ENCODE peak calls at places on chromosome 6, in ten cellular contexts. One of them, this sample, is unnamed. For H3K79me2, the result is how much of the 10 kb centered on the place peaks cover.

GRCh38 chr6:169250660-169251059 is 3.0 kb downstream of the THBS2 start:
- DNase-seq in PC-9: no peak
- DNase-seq in neural progenitor cell: no peak
- DNase-seq in mammary epithelial cell: peak
- DNase-seq in fibroblast of lung: peak
- DNase-seq in GM23248: peak
- DNase-seq in mesendoderm: peak
- DNase-seq in OCI-LY7: no peak
- DNase-seq in H1: no peak
- DNase-seq in PC-3: peak
- DNase-seq in this sample: peak

GRCh38 chr6:99613705-99614429 is 7.2 kb downstream of the PRDM13 start:
- DNase-seq in PC-9: no peak
- DNase-seq in fibroblast of lung: no peak
- DNase-seq in mesendoderm: peak
- DNase-seq in GM23248: peak
- DNase-seq in PC-3: no peak
- DNase-seq in H1: no peak
- DNase-seq in neural progenitor cell: peak
- DNase-seq in OCI-LY7: peak
- DNase-seq in mammary epithelial cell: no peak
- DNase-seq in this sample: peak

GRCh38 chr6:6436366-6436765 is 115.9 kb upstream of the F13A1 start:
- DNase-seq in neural progenitor cell: no peak
- DNase-seq in OCI-LY7: no peak
- DNase-seq in GM23248: no peak
- DNase-seq in PC-3: no peak
- DNase-seq in PC-9: no peak
- DNase-seq in fibroblast of lung: no peak
- DNase-seq in mesendoderm: no peak
- DNase-seq in H1: no peak
- DNase-seq in mammary epithelial cell: no peak
- DNase-seq in this sample: no peak

GRCh38 chr6:123009101-123009500 is 13.1 kb downstream of the CLVS2 start:
- DNase-seq in PC-3: no peak
- DNase-seq in neural progenitor cell: no peak
- DNase-seq in GM23248: no peak
- DNase-seq in H1: no peak
- DNase-seq in mammary epithelial cell: no peak
- DNase-seq in PC-9: no peak
- DNase-seq in fibroblast of lung: no peak
- DNase-seq in OCI-LY7: no peak
- DNase-seq in mesendoderm: no peak
- DNase-seq in this sample: no peak

GRCh38 chr6:168050225-168050796 is 28.7 kb downstream of the FRMD1 start:
- DNase-seq in PC-3: no peak
- DNase-seq in OCI-LY7: no peak
- DNase-seq in mammary epithelial cell: no peak
- DNase-seq in H1: no peak
- DNase-seq in PC-9: no peak
- DNase-seq in GM23248: no peak
- DNase-seq in mesendoderm: no peak
- DNase-seq in neural progenitor cell: no peak
- DNase-seq in fibroblast of lung: no peak
- DNase-seq in this sample: no peak

GRCh38 chr6:91575032-91575431 is 988.2 kb upstream of the MAP3K7 start:
- DNase-seq in OCI-LY7: no peak
- DNase-seq in neural progenitor cell: no peak
- DNase-seq in PC-3: peak
- DNase-seq in PC-9: no peak
- DNase-seq in mammary epithelial cell: no peak
- DNase-seq in fibroblast of lung: peak
- DNase-seq in GM23248: no peak
- DNase-seq in mesendoderm: no peak
- DNase-seq in H1: no peak
- DNase-seq in this sample: no peak

GRCh38 chr6:33737267-33738026 is 9.3 kb downstream of the IP6K3 start:
- DNase-seq in mesendoderm: no peak
- DNase-seq in PC-9: no peak
- DNase-seq in fibroblast of lung: no peak
- DNase-seq in OCI-LY7: no peak
- DNase-seq in neural progenitor cell: no peak
- DNase-seq in GM23248: no peak
- DNase-seq in PC-3: no peak
- DNase-seq in H1: no peak
- DNase-seq in mammary epithelial cell: no peak
- DNase-seq in this sample: no peak

GRCh38 chr6:128519132-128519930 is 1.1 kb downstream of the PTPRK start:
- DNase-seq in PC-3: peak
- DNase-seq in fibroblast of lung: peak
- DNase-seq in GM23248: peak
- DNase-seq in PC-9: peak
- DNase-seq in H1: no peak
- DNase-seq in neural progenitor cell: peak
- DNase-seq in OCI-LY7: no peak
- DNase-seq in mammary epithelial cell: peak
- DNase-seq in mesendoderm: peak
- DNase-seq in this sample: peak

GRCh38 chr6:79605061-79605460 is 26.1 kb upstream of the SH3BGRL2 start:
- DNase-seq in PC-9: no peak
- DNase-seq in OCI-LY7: no peak
- DNase-seq in fibroblast of lung: peak
- DNase-seq in GM23248: no peak
- DNase-seq in H1: no peak
- DNase-seq in PC-3: no peak
- DNase-seq in mammary epithelial cell: peak
- DNase-seq in neural progenitor cell: no peak
- DNase-seq in mesendoderm: no peak
- DNase-seq in this sample: no peak

GRCh38 chr6:79353226-79353625 is 118.7 kb upstream of the HMGN3 start:
- DNase-seq in PC-9: no peak
- DNase-seq in neural progenitor cell: no peak
- DNase-seq in fibroblast of lung: no peak
- DNase-seq in mammary epithelial cell: no peak
- DNase-seq in OCI-LY7: no peak
- DNase-seq in H1: no peak
- DNase-seq in PC-3: peak
- DNase-seq in mesendoderm: no peak
- DNase-seq in GM23248: peak
- DNase-seq in this sample: no peak

GRCh38 chr6:11025911-11026635 is 18.0 kb downstream of the ELOVL2 start:
- DNase-seq in H1: no peak
- DNase-seq in mammary epithelial cell: no peak
- DNase-seq in fibroblast of lung: no peak
- DNase-seq in neural progenitor cell: peak
- DNase-seq in GM23248: no peak
- DNase-seq in PC-3: no peak
- DNase-seq in mesendoderm: peak
- DNase-seq in OCI-LY7: peak
- DNase-seq in PC-9: no peak
- DNase-seq in this sample: peak

GRCh38 chr6:159727717-159728440 is 573 bp downstream of the WTAP start:
- DNase-seq in mammary epithelial cell: no peak
- DNase-seq in fibroblast of lung: peak
- DNase-seq in GM23248: peak
- DNase-seq in PC-9: no peak
- DNase-seq in OCI-LY7: peak
- DNase-seq in PC-3: peak
- DNase-seq in neural progenitor cell: no peak
- DNase-seq in H1: no peak
- DNase-seq in mesendoderm: peak
- DNase-seq in this sample: peak

GRCh38 chr6:164290101-164290500 is 875.6 kb downstream of the QKI start:
- DNase-seq in OCI-LY7: no peak
- DNase-seq in GM23248: no peak
- DNase-seq in PC-3: no peak
- DNase-seq in mesendoderm: no peak
- DNase-seq in fibroblast of lung: no peak
- DNase-seq in neural progenitor cell: no peak
- DNase-seq in PC-9: no peak
- DNase-seq in H1: no peak
- DNase-seq in mammary epithelial cell: no peak
- DNase-seq in this sample: no peak

GRCh38 chr6:20364327-20364726 is 37.4 kb upstream of the E2F3 start:
- DNase-seq in mammary epithelial cell: peak
- DNase-seq in OCI-LY7: no peak
- DNase-seq in mesendoderm: no peak
- DNase-seq in fibroblast of lung: no peak
- DNase-seq in H1: no peak
- DNase-seq in PC-3: peak
- DNase-seq in neural progenitor cell: no peak
- DNase-seq in PC-9: no peak
- DNase-seq in GM23248: no peak
- DNase-seq in this sample: no peak

GRCh38 chr6:96074006-96074405 is 58.2 kb downstream of the FUT9 start:
- DNase-seq in GM23248: no peak
- DNase-seq in mesendoderm: no peak
- DNase-seq in neural progenitor cell: no peak
- DNase-seq in fibroblast of lung: no peak
- DNase-seq in mammary epithelial cell: no peak
- DNase-seq in PC-3: no peak
- DNase-seq in H1: no peak
- DNase-seq in PC-9: no peak
- DNase-seq in OCI-LY7: no peak
- DNase-seq in this sample: no peak

GRCh38 chr6:93494057-93494456 is 74.7 kb upstream of the EPHA7 start:
- DNase-seq in fibroblast of lung: no peak
- DNase-seq in OCI-LY7: no peak
- DNase-seq in PC-9: no peak
- DNase-seq in PC-3: no peak
- DNase-seq in H1: no peak
- DNase-seq in neural progenitor cell: no peak
- DNase-seq in GM23248: no peak
- DNase-seq in mammary epithelial cell: no peak
- DNase-seq in mesendoderm: no peak
- DNase-seq in this sample: no peak
- H3K79me2 ChIP-seq in fibroblast of lung: under half
- H3K79me2 ChIP-seq in OCI-LY7: under half
- H3K79me2 ChIP-seq in PC-9: under half
- H3K79me2 ChIP-seq in PC-3: under half
- H3K79me2 ChIP-seq in H1: under half
- H3K79me2 ChIP-seq in neural progenitor cell: under half
- H3K79me2 ChIP-seq in GM23248: under half
- H3K79me2 ChIP-seq in mammary epithelial cell: under half
- H3K79me2 ChIP-seq in mesendoderm: under half
- H3K79me2 ChIP-seq in this sample: under half

DNA sequence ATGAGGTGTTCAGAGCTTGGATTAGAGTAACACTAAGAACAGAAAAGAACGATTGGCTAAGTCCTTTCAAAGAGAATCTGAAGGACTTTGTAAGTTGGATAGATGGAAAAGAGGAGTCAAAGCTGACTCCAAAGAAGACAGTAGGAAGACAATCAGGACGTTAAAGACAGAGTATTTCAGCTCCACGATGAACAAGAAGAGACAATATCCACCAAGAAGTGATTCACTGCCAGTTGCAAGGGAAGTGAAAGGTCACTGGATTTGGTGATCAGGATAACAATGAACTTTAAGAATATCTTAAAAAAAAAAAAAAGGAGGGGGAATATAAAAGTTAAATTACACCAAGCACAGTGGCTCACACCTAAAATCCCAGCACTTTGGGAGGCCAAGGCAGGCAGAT is 17.9 kb downstream of the REPS1 start:
- DNase-seq in mammary epithelial cell: no peak
- DNase-seq in OCI-LY7: no peak
- DNase-seq in mesendoderm: no peak
- DNase-seq in fibroblast of lung: no peak
- DNase-seq in GM23248: peak
- DNase-seq in PC-9: no peak
- DNase-seq in neural progenitor cell: no peak
- DNase-seq in PC-3: peak
- DNase-seq in H1: no peak
- DNase-seq in this sample: no peak
- H3K79me2 ChIP-seq in mammary epithelial cell: half or more
- H3K79me2 ChIP-seq in OCI-LY7: half or more
- H3K79me2 ChIP-seq in mesendoderm: half or more
- H3K79me2 ChIP-seq in fibroblast of lung: under half
- H3K79me2 ChIP-seq in GM23248: half or more
- H3K79me2 ChIP-seq in PC-9: half or more
- H3K79me2 ChIP-seq in neural progenitor cell: half or more
- H3K79me2 ChIP-seq in PC-3: half or more
- H3K79me2 ChIP-seq in H1: under half
- H3K79me2 ChIP-seq in this sample: half or more

GRCh38 chr6:157995458-157995857 is 13.8 kb downstream of the SYNJ2 start:
- DNase-seq in OCI-LY7: no peak
- DNase-seq in PC-3: no peak
- DNase-seq in fibroblast of lung: no peak
- DNase-seq in H1: no peak
- DNase-seq in neural progenitor cell: no peak
- DNase-seq in mammary epithelial cell: no peak
- DNase-seq in mesendoderm: no peak
- DNase-seq in GM23248: no peak
- DNase-seq in PC-9: no peak
- DNase-seq in this sample: no peak
- H3K79me2 ChIP-seq in OCI-LY7: under half
- H3K79me2 ChIP-seq in PC-3: half or more
- H3K79me2 ChIP-seq in fibroblast of lung: half or more
- H3K79me2 ChIP-seq in H1: under half
- H3K79me2 ChIP-seq in neural progenitor cell: under half
- H3K79me2 ChIP-seq in mammary epithelial cell: half or more
- H3K79me2 ChIP-seq in mesendoderm: under half
- H3K79me2 ChIP-seq in GM23248: half or more
- H3K79me2 ChIP-seq in PC-9: half or more
- H3K79me2 ChIP-seq in this sample: under half

GRCh38 chr6:3744901-3745470 is 6.5 kb downstream of the PXDC1 start:
- DNase-seq in OCI-LY7: no peak
- DNase-seq in neural progenitor cell: no peak
- DNase-seq in H1: no peak
- DNase-seq in GM23248: peak
- DNase-seq in PC-3: no peak
- DNase-seq in PC-9: no peak
- DNase-seq in fibroblast of lung: no peak
- DNase-seq in mammary epithelial cell: no peak
- DNase-seq in mesendoderm: no peak
- DNase-seq in this sample: no peak

GRCh38 chr6:3742426-3743344 is 8.8 kb downstream of the PXDC1 start:
- DNase-seq in mammary epithelial cell: peak
- DNase-seq in OCI-LY7: peak
- DNase-seq in neural progenitor cell: peak
- DNase-seq in mesendoderm: peak
- DNase-seq in H1: peak
- DNase-seq in fibroblast of lung: peak
- DNase-seq in PC-9: peak
- DNase-seq in GM23248: peak
- DNase-seq in PC-3: peak
- DNase-seq in this sample: peak

GRCh38 chr6:3743541-3743940 is 8.0 kb downstream of the PXDC1 start:
- DNase-seq in PC-3: no peak
- DNase-seq in fibroblast of lung: no peak
- DNase-seq in PC-9: no peak
- DNase-seq in neural progenitor cell: no peak
- DNase-seq in H1: no peak
- DNase-seq in OCI-LY7: no peak
- DNase-seq in mammary epithelial cell: no peak
- DNase-seq in mesendoderm: no peak
- DNase-seq in GM23248: no peak
- DNase-seq in this sample: no peak

GRCh38 chr6:3745566-3746118 is 5.9 kb downstream of the PXDC1 start:
- DNase-seq in OCI-LY7: no peak
- DNase-seq in PC-3: no peak
- DNase-seq in neural progenitor cell: no peak
- DNase-seq in mesendoderm: no peak
- DNase-seq in mammary epithelial cell: no peak
- DNase-seq in PC-9: no peak
- DNase-seq in GM23248: no peak
- DNase-seq in fibroblast of lung: no peak
- DNase-seq in H1: no peak
- DNase-seq in this sample: no peak

GRCh38 chr6:3744211-3744900 is 7.2 kb downstream of the PXDC1 start:
- DNase-seq in mesendoderm: no peak
- DNase-seq in mammary epithelial cell: no peak
- DNase-seq in H1: no peak
- DNase-seq in fibroblast of lung: peak
- DNase-seq in neural progenitor cell: no peak
- DNase-seq in PC-3: no peak
- DNase-seq in OCI-LY7: no peak
- DNase-seq in PC-9: no peak
- DNase-seq in GM23248: peak
- DNase-seq in this sample: no peak
- H3K79me2 ChIP-seq in mesendoderm: under half
- H3K79me2 ChIP-seq in mammary epithelial cell: half or more
- H3K79me2 ChIP-seq in H1: under half
- H3K79me2 ChIP-seq in fibroblast of lung: half or more
- H3K79me2 ChIP-seq in neural progenitor cell: under half
- H3K79me2 ChIP-seq in PC-3: half or more
- H3K79me2 ChIP-seq in OCI-LY7: under half
- H3K79me2 ChIP-seq in PC-9: under half
- H3K79me2 ChIP-seq in GM23248: half or more
- H3K79me2 ChIP-seq in this sample: under half

This sample was measured in GM23338.